ENCODE peak calls at places on chromosomes 2 and 18, in six cellular contexts. Y, T, F, M, I and R are unnamed samples.

GRCh38 chr18:58015045-58015444 is 29.0 kb upstream of the NEDD4L start:
- DNase-seq in Y (no peak), I (no peak), F (no peak), M (no peak), T (no peak), R (no peak)

GRCh38 chr2:109185338-109185737 is 56.3 kb downstream of the SH3RF3 start:
- DNase-seq in M (no peak), I (no peak), Y (no peak), T (no peak), F (no peak), R (no peak)

GRCh38 chr2:105519516-105519915 is 120.7 kb upstream of the FHL2 start:
- DNase-seq in M (no peak), F (no peak), T (no peak), Y (no peak), I (no peak), R (no peak)

GRCh38 chr2:8525582-8526402 is 156.1 kb upstream of the ID2 start:
- DNase-seq in I (peak; percentile 98), Y (no peak), M (peak; percentile 33), F (no peak), T (no peak), R (peak; percentile 85)

GRCh38 chr18:22999212-22999611 is 66.1 kb downstream of the RBBP8 start:
- DNase-seq in M (no peak), F (no peak), I (no peak), T (no peak), Y (no peak), R (no peak)

GRCh38 chr2:127174176-127174575 is 45.9 kb downstream of the CYP27C1 start:
- DNase-seq in T (no peak), I (peak; percentile 2), F (peak; percentile 61), Y (no peak), M (no peak), R (no peak)

GRCh38 chr2:144703852-144704324 is 184.0 kb upstream of the ZEB2 start:
- DNase-seq in T (no peak), I (no peak), Y (no peak), M (no peak), F (no peak), R (no peak)

GRCh38 chr2:198383392-198383791 is 579.0 kb downstream of the PLCL1 start:
- DNase-seq in I (no peak), M (no peak), Y (no peak), F (no peak), T (no peak), R (no peak)